ENCODE peak calls at places on chromosomes 2 and 18, in seven cellular contexts. H, J, D, Y, U, K and L are unnamed samples.

GRCh38 chr2:193382583-193382982 is 1187.8 kb upstream of the TMEFF2 start:
- DNase-seq in H (no peak), J (no peak), D (no peak), Y (no peak), U (no peak), K (no peak), L (no peak)

GRCh38 chr2:38697116-38697840 is 31.4 kb downstream of the GALM start:
- DNase-seq in H (no peak), J (no peak), D (peak), Y (no peak), U (no peak), K (no peak), L (no peak)

GRCh38 chr18:63887424-63887823 is at the start of gene SERPINB2:
- DNase-seq in H (no peak), J (no peak), D (peak), Y (no peak), U (no peak), K (no peak), L (no peak)

GRCh38 chr2:58788402-58788801 is 547.3 kb upstream of the FANCL start:
- DNase-seq in H (no peak), J (no peak), D (no peak), Y (no peak), U (no peak), K (no peak), L (no peak)

GRCh38 chr18:31199190-31199769 is 36.6 kb upstream of the DSC1 start:
- DNase-seq in H (no peak), J (no peak), D (no peak), Y (no peak), U (no peak), K (no peak), L (peak)

GRCh38 chr2:66439291-66440010 is 4.5 kb downstream of the MEIS1 start:
- DNase-seq in H (no peak), J (no peak), D (no peak), Y (no peak), U (no peak), K (peak), L (no peak)

GRCh38 chr2:111032721-111033532 is 87.8 kb upstream of the BCL2L11 start:
- DNase-seq in H (no peak), J (peak), D (no peak), Y (no peak), U (no peak), K (no peak), L (no peak)

GRCh38 chr2:156192468-156192867 is 140.1 kb downstream of the NR4A2 start:
- DNase-seq in H (no peak), J (no peak), D (peak), Y (no peak), U (no peak), K (no peak), L (peak)

GRCh38 chr2:226985227-226985946 is 149.5 kb downstream of the RHBDD1 start:
- DNase-seq in H (peak), J (no peak), D (peak), Y (peak), U (no peak), K (no peak), L (peak)

GRCh38 chr18:44541781-44542180 is 138.9 kb upstream of the SETBP1 start:
- DNase-seq in H (no peak), J (no peak), D (no peak), Y (no peak), U (no peak), K (no peak), L (no peak)

GRCh38 chr2:229409751-229410181 is 138.7 kb upstream of the PID1 start:
- DNase-seq in H (no peak), J (no peak), D (no peak), Y (no peak), U (no peak), K (no peak), L (no peak)

GRCh38 chr18:70422061-70422965 is 133.5 kb downstream of the SOCS6 start:
- DNase-seq in H (no peak), J (no peak), D (peak), Y (peak), U (no peak), K (peak), L (peak)

GRCh38 chr18:51193621-51194287 is 3.7 kb downstream of the MEX3C start:
- DNase-seq in H (no peak), J (no peak), D (no peak), Y (no peak), U (no peak), K (no peak), L (no peak)

GRCh38 chr18:50297621-50298442 is 10.3 kb upstream of the CXXC1 start:
- DNase-seq in H (peak), J (no peak), D (peak), Y (no peak), U (no peak), K (no peak), L (peak)

GRCh38 chr2:239918749-239919148 is 106.4 kb downstream of the NDUFA10 start:
- DNase-seq in H (no peak), J (no peak), D (no peak), Y (no peak), U (no peak), K (no peak), L (no peak)

GRCh38 chr2:46519265-46519664 is 39.9 kb downstream of the TMEM247 start:
- DNase-seq in H (no peak), J (no peak), D (no peak), Y (peak), U (no peak), K (no peak), L (no peak)

GRCh38 chr2:149692837-149693518 is 105.4 kb upstream of the MMADHC start:
- DNase-seq in H (no peak), J (no peak), D (no peak), Y (no peak), U (no peak), K (no peak), L (no peak)